ENCODE peak calls at places on chromosome 12, in four cellular contexts. One of them, this sample, is unnamed.

GRCh38 chr12:98894412-98895085 is 249.5 kb downstream of the APAF1 start:
- DNase-seq in fibroblast of lung: no peak
- DNase-seq in AG04450: no peak
- DNase-seq in A549: no peak
- DNase-seq in this sample: no peak

GRCh38 chr12:108630481-108631207 is 3.0 kb downstream of the SELPLG start:
- DNase-seq in fibroblast of lung: peak; percentile 54
- DNase-seq in AG04450: no peak
- DNase-seq in A549: no peak
- DNase-seq in this sample: no peak

GRCh38 chr12:67468549-67469245 is 179.8 kb upstream of the DYRK2 start:
- DNase-seq in fibroblast of lung: no peak
- DNase-seq in AG04450: no peak
- DNase-seq in A549: no peak
- DNase-seq in this sample: no peak

GRCh38 chr12:14828896-14829295 is 14.4 kb downstream of the ART4 start:
- DNase-seq in fibroblast of lung: peak; percentile 15
- DNase-seq in AG04450: no peak
- DNase-seq in A549: no peak
- DNase-seq in this sample: no peak

GRCh38 chr12:77855548-77855947 is 24.9 kb downstream of the NAV3 start:
- DNase-seq in fibroblast of lung: peak; percentile 9
- DNase-seq in AG04450: no peak
- DNase-seq in A549: no peak
- DNase-seq in this sample: no peak

GRCh38 chr12:100842156-100842555 is 47.6 kb downstream of the ANO4 start:
- DNase-seq in fibroblast of lung: no peak
- DNase-seq in AG04450: no peak
- DNase-seq in A549: no peak
- DNase-seq in this sample: no peak

GRCh38 chr12:97308576-97309198 is 153.9 kb upstream of the RMST start:
- DNase-seq in fibroblast of lung: peak; percentile 75
- DNase-seq in AG04450: peak; percentile 36
- DNase-seq in A549: peak; percentile 5
- DNase-seq in this sample: no peak

GRCh38 chr12:88993655-88994054 is 358.6 kb downstream of the DUSP6 start:
- DNase-seq in fibroblast of lung: peak; percentile 88
- DNase-seq in AG04450: peak; percentile 44
- DNase-seq in A549: peak; percentile 18
- DNase-seq in this sample: peak; percentile 13

GRCh38 chr12:102438823-102439205 is 41.5 kb downstream of the IGF1 start:
- DNase-seq in fibroblast of lung: no peak
- DNase-seq in AG04450: no peak
- DNase-seq in A549: no peak
- DNase-seq in this sample: no peak

GRCh38 chr12:47734725-47735480 is 9.6 kb upstream of the ENDOU start:
- DNase-seq in fibroblast of lung: peak; percentile 24
- DNase-seq in AG04450: no peak
- DNase-seq in A549: no peak
- DNase-seq in this sample: no peak

GRCh38 chr12:60148831-60149230 is 553.0 kb downstream of the SLC16A7 start:
- DNase-seq in fibroblast of lung: peak; percentile 81
- DNase-seq in AG04450: peak; percentile 65
- DNase-seq in A549: no peak
- DNase-seq in this sample: no peak

GRCh38 chr12:2457215-2458112 is 337.3 kb upstream of the FKBP4 start:
- DNase-seq in fibroblast of lung: no peak
- DNase-seq in AG04450: no peak
- DNase-seq in A549: no peak
- DNase-seq in this sample: no peak

GRCh38 chr12:122999196-122999946 is 18.9 kb downstream of the ARL6IP4 start:
- DNase-seq in fibroblast of lung: no peak
- DNase-seq in AG04450: no peak
- DNase-seq in A549: no peak
- DNase-seq in this sample: no peak

GRCh38 chr12:19404232-19404880 is 34.9 kb upstream of the AEBP2 start:
- DNase-seq in fibroblast of lung: no peak
- DNase-seq in AG04450: no peak
- DNase-seq in A549: no peak
- DNase-seq in this sample: no peak

GRCh38 chr12:59973515-59973914 is 377.7 kb downstream of the SLC16A7 start:
- DNase-seq in fibroblast of lung: peak; percentile 62
- DNase-seq in AG04450: no peak
- DNase-seq in A549: no peak
- DNase-seq in this sample: no peak

DNA sequence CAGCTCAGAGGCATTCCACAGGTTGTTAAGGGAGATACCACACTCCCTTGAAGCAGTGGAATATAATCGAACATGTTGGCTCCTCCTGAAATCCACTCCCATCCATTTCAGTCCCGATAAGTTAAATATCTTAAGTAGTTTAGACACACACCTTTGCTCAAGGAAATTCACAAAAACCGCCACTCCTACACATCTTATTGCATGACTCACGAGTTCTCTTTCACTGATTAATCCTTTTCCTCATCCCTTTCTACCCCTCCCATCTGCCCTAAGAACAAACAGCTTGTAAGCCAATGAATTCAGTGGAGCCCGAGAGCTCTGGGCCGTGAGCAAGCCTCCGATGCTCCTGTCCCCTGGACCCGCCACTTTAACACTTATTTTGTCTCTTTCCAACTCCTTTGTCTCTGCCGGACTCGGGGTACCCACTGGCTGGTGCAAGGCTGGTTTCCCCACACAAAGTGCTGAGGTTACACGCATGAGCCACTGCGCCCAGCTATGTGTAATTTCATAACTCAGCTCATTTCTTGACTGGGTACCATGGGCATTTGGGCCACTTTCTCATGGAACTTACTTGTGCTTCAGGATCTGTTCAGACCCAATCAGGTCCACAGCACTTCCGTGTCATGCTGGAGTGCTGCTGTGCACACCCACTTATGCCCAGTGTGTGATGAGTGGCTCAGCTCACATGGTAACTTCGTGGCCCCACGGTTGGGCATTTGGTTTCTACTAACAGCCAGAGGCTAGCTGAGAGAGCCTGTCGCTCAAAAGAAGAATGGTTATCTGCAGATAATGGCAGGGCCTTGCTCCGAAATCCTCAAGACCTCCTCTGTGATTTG is 171.8 kb upstream of the ALG10B start:
- DNase-seq in fibroblast of lung: no peak
- DNase-seq in AG04450: no peak
- DNase-seq in A549: no peak
- DNase-seq in this sample: no peak
- H3K9me3 ChIP-seq in fibroblast of lung: no peaks in the 10 kb centered on the region
- H3K9me3 ChIP-seq in AG04450: peaks cover 31% of the 10 kb centered on the region
- H3K9me3 ChIP-seq in A549: peaks cover 21% of the 10 kb centered on the region
- H3K9me3 ChIP-seq in this sample: peaks cover 13% of the 10 kb centered on the region

GRCh38 chr12:71125949-71126348 is 31.9 kb downstream of the TSPAN8 start:
- DNase-seq in fibroblast of lung: no peak
- DNase-seq in AG04450: no peak
- DNase-seq in A549: no peak
- DNase-seq in this sample: no peak
- H3K4me3 ChIP-seq in fibroblast of lung: no peak overlapping the region
- H3K4me3 ChIP-seq in AG04450: no peak overlapping the region
- H3K4me3 ChIP-seq in A549: no peak overlapping the region
- H3K4me3 ChIP-seq in this sample: no peak overlapping the region

DNA sequence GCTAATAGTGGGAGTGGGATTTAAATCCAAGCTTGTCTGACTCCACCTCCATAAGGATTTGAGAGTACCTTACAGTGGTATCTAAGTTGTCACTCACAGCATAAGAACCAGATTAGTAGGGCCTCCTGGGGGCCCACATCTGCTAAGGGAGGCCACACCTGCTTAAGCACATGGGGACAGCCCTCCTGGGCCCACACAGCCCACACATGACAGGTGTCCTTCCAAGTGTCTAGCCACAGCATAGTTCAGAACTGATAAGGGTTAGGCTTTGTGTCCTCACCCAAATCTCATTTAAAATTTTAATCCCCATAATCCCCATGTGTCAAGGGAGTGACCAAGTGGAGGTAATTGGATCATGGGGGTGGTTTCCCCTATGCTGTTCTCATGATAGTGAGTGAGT is 186.0 kb upstream of the HMGA2 start:
- DNase-seq in fibroblast of lung: no peak
- DNase-seq in AG04450: no peak
- DNase-seq in A549: no peak
- DNase-seq in this sample: no peak
- H3K27ac ChIP-seq in fibroblast of lung: no peak overlapping the region
- H3K27ac ChIP-seq in AG04450: peak overlapping the region; percentile 22
- H3K27ac ChIP-seq in A549: no peak overlapping the region
- H3K27ac ChIP-seq in this sample: no peak overlapping the region

GRCh38 chr12:62133440-62133839 is 126.8 kb upstream of the USP15 start:
- DNase-seq in fibroblast of lung: no peak
- DNase-seq in AG04450: no peak
- DNase-seq in A549: no peak
- DNase-seq in this sample: no peak

GRCh38 chr12:62135553-62136200 is 124.5 kb upstream of the USP15 start:
- DNase-seq in fibroblast of lung: no peak
- DNase-seq in AG04450: no peak
- DNase-seq in A549: no peak
- DNase-seq in this sample: no peak

GRCh38 chr12:62138527-62138926 is 121.7 kb upstream of the USP15 start:
- DNase-seq in fibroblast of lung: no peak
- DNase-seq in AG04450: no peak
- DNase-seq in A549: no peak
- DNase-seq in this sample: no peak
- H3K9me3 ChIP-seq in fibroblast of lung: no peaks in the 10 kb centered on the region
- H3K9me3 ChIP-seq in AG04450: no peaks in the 10 kb centered on the region
- H3K9me3 ChIP-seq in A549: no peaks in the 10 kb centered on the region
- H3K9me3 ChIP-seq in this sample: no peaks in the 10 kb centered on the region

DNA sequence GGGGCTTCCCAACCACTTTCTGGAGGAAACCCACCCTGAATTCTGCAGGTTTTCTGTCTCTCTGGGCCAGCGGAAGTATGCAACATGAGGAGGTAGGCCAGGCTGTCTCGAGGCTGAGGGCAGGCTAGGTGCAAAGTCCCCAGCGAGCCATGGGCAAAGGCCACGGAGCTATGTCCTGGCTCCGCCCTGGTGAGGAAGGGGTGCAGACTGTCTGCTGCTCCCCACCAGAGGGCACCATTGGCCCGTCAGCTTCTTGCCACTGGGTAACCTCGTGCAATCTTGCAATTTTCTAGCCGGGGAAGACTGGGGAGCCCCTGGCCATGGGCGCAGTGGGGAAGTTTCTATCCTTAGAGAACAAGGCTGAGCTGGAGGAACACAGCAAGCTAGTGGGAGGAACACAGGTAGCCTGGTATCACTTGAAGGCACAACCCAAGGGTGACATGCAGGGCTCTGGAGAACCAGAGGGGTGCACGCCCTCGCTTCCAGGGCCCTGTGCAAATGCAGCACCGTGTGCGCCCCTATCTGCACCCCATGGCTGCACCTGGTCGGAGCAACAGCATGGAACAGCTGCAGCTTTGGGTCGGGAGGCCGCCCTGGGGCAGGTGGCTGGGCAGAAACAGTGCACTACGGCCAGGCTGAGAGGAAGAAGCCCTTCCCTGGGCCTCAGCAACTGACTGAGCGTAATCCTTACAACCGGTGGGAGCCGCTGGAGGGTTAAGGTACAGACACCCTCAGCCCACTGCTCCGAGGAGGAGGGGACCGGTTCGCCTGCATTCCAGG is 27.6 kb upstream of the RPLP0 start:
- DNase-seq in fibroblast of lung: peak; percentile 82
- DNase-seq in AG04450: peak; percentile 61
- DNase-seq in A549: peak; percentile 92
- DNase-seq in this sample: peak; percentile 92
- H3K4me3 ChIP-seq in fibroblast of lung: no peak overlapping the region
- H3K4me3 ChIP-seq in AG04450: no peak overlapping the region
- H3K4me3 ChIP-seq in A549: no peak overlapping the region
- H3K4me3 ChIP-seq in this sample: no peak overlapping the region

GRCh38 chr12:84912191-84913142 is at the start of gene SLC6A15:
- DNase-seq in fibroblast of lung: peak; percentile 93
- DNase-seq in AG04450: no peak
- DNase-seq in A549: peak; percentile 53
- DNase-seq in this sample: peak; percentile 45

GRCh38 chr12:84913151-84913550 is 552 bp upstream of the SLC6A15 start:
- DNase-seq in fibroblast of lung: peak; percentile 60
- DNase-seq in AG04450: no peak
- DNase-seq in A549: no peak
- DNase-seq in this sample: peak; percentile 11

GRCh38 chr12:84911331-84912190 is 1.0 kb downstream of the SLC6A15 start:
- DNase-seq in fibroblast of lung: peak; percentile 90
- DNase-seq in AG04450: no peak
- DNase-seq in A549: peak; percentile 67
- DNase-seq in this sample: peak; percentile 78

GRCh38 chr12:84910549-84911241 is 1.9 kb downstream of the SLC6A15 start:
- DNase-seq in fibroblast of lung: peak; percentile 59
- DNase-seq in AG04450: no peak
- DNase-seq in A549: no peak
- DNase-seq in this sample: no peak
- H3K27ac ChIP-seq in fibroblast of lung: no peak overlapping the region
- H3K27ac ChIP-seq in AG04450: no peak overlapping the region
- H3K27ac ChIP-seq in A549: no peak overlapping the region
- H3K27ac ChIP-seq in this sample: no peak overlapping the region

GRCh38 chr12:46024099-46024498 is 33.7 kb upstream of the SCAF11 start:
- DNase-seq in fibroblast of lung: no peak
- DNase-seq in AG04450: no peak
- DNase-seq in A549: no peak
- DNase-seq in this sample: no peak
- H3K9me3 ChIP-seq in fibroblast of lung: no peaks in the 10 kb centered on the region
- H3K9me3 ChIP-seq in AG04450: peaks cover 4% of the 10 kb centered on the region
- H3K9me3 ChIP-seq in A549: peaks cover 39% of the 10 kb centered on the region
- H3K9me3 ChIP-seq in this sample: peaks cover 1% of the 10 kb centered on the region

DNA sequence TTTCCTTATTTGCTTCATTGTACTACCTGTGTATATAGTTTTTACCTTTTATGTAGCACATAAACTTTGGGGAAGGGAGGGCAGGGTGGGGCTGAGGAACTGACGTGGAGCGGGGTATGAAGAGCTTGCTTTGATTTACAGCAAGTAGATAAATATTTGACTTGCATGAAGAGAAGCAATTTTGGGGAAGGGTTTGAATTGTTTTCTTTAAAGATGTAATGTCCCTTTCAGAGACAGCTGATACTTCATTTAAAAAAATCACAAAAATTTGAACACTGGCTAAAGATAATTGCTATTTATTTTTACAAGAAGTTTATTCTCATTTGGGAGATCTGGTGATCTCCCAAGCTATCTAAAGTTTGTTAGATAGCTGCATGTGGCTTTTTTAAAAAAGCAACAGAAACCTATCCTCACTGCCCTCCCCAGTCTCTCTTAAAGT is 4.1 kb downstream of the CDKN1B start:
- DNase-seq in fibroblast of lung: no peak
- DNase-seq in AG04450: no peak
- DNase-seq in A549: no peak
- DNase-seq in this sample: no peak
- H3K4me3 ChIP-seq in fibroblast of lung: peak overlapping the region; percentile 19
- H3K4me3 ChIP-seq in AG04450: no peak overlapping the region
- H3K4me3 ChIP-seq in A549: peak overlapping the region; percentile 87
- H3K4me3 ChIP-seq in this sample: no peak overlapping the region

This sample was measured in iPS DF 6.9.